ENCODE peak calls at places on chromosomes 2 and 18, in ten cellular contexts. S, E, U, N, W, L, B, P, F and H are unnamed samples.

GRCh38 chr2:179768765-179769164 is 92.6 kb downstream of the ZNF385B start:
- DNase-seq in S (no peak), E (peak), U (no peak), N (no peak), W (peak), L (no peak), B (peak), P (no peak), F (no peak), H (no peak)

GRCh38 chr2:69966496-69966895 is 5.1 kb upstream of the ASPRV1 start:
- DNase-seq in S (no peak), E (no peak), U (no peak), N (no peak), W (no peak), L (no peak), B (no peak), P (no peak), F (no peak), H (no peak)

GRCh38 chr18:79518028-79518682 is 122.4 kb downstream of the NFATC1 start:
- DNase-seq in S (no peak), E (no peak), U (peak), N (no peak), W (no peak), L (no peak), B (no peak), P (no peak), F (no peak), H (no peak)

GRCh38 chr18:67347499-67347898 is 169.0 kb downstream of the DSEL start:
- DNase-seq in S (no peak), E (no peak), U (no peak), N (no peak), W (no peak), L (no peak), B (no peak), P (peak), F (no peak), H (no peak)

GRCh38 chr2:120245520-120245835 is 7.2 kb upstream of the RALB start:
- DNase-seq in S (no peak), E (no peak), U (no peak), N (no peak), W (no peak), L (no peak), B (peak), P (no peak), F (no peak), H (no peak)

GRCh38 chr2:98710709-98711108 is 20.2 kb downstream of the MGAT4A start:
- DNase-seq in S (no peak), E (no peak), U (no peak), N (no peak), W (no peak), L (no peak), B (no peak), P (no peak), F (no peak), H (no peak)

GRCh38 chr2:150517951-150518680 is 30.6 kb upstream of the RND3 start:
- DNase-seq in S (no peak), E (peak), U (no peak), N (peak), W (no peak), L (no peak), B (no peak), P (no peak), F (no peak), H (no peak)

GRCh38 chr2:147100406-147101035 is 744.3 kb upstream of the ACVR2A start:
- DNase-seq in S (no peak), E (peak), U (no peak), N (no peak), W (no peak), L (no peak), B (peak), P (no peak), F (no peak), H (no peak)

GRCh38 chr2:58633576-58634365 is 392.6 kb upstream of the FANCL start:
- DNase-seq in S (no peak), E (peak), U (no peak), N (peak), W (peak), L (no peak), B (peak), P (no peak), F (no peak), H (no peak)

GRCh38 chr18:50061876-50062517 is 132.9 kb downstream of the MYO5B start:
- DNase-seq in S (no peak), E (peak), U (no peak), N (no peak), W (no peak), L (no peak), B (no peak), P (peak), F (no peak), H (no peak)

GRCh38 chr2:230583593-230583992 is 129.0 kb upstream of the CAB39 start:
- DNase-seq in S (no peak), E (no peak), U (no peak), N (no peak), W (no peak), L (no peak), B (no peak), P (no peak), F (no peak), H (no peak)

GRCh38 chr2:32559136-32559535 is 68.7 kb upstream of the TTC27 start:
- DNase-seq in S (peak), E (peak), U (no peak), N (peak), W (peak), L (peak), B (no peak), P (no peak), F (no peak), H (no peak)

GRCh38 chr2:152407204-152407721 is 72.3 kb downstream of the FMNL2 start:
- DNase-seq in S (no peak), E (peak), U (no peak), N (peak), W (peak), L (peak), B (peak), P (no peak), F (peak), H (no peak)

GRCh38 chr2:157261199-157261782 is 3.8 kb downstream of the GALNT5 start:
- DNase-seq in S (no peak), E (peak), U (no peak), N (peak), W (peak), L (no peak), B (peak), P (no peak), F (no peak), H (peak)

GRCh38 chr2:218295029-218295428 is 2.7 kb upstream of the TMBIM1 start:
- DNase-seq in S (no peak), E (no peak), U (no peak), N (no peak), W (no peak), L (no peak), B (peak), P (no peak), F (no peak), H (no peak)

GRCh38 chr2:4914551-4914950 is 777.6 kb upstream of the SOX11 start:
- DNase-seq in S (no peak), E (peak), U (no peak), N (no peak), W (peak), L (no peak), B (no peak), P (no peak), F (no peak), H (no peak)

GRCh38 chr2:8571792-8572499 is 109.9 kb upstream of the ID2 start:
- DNase-seq in S (no peak), E (no peak), U (no peak), N (no peak), W (no peak), L (no peak), B (no peak), P (no peak), F (no peak), H (no peak)

GRCh38 chr2:70616168-70616694 is 62.6 kb upstream of the TGFA start:
- DNase-seq in S (no peak), E (no peak), U (peak), N (no peak), W (peak), L (no peak), B (no peak), P (no peak), F (no peak), H (no peak)

GRCh38 chr2:102438578-102438977 is 15.6 kb downstream of the IL18RAP start:
- DNase-seq in S (no peak), E (no peak), U (no peak), N (no peak), W (no peak), L (no peak), B (no peak), P (no peak), F (no peak), H (no peak)

GRCh38 chr2:128026422-128027277 is 1.2 kb downstream of the SAP130 start:
- DNase-seq in S (peak), E (peak), U (no peak), N (no peak), W (peak), L (peak), B (no peak), P (no peak), F (no peak), H (no peak)

GRCh38 chr18:44802508-44802907 is 121.8 kb downstream of the SETBP1 start:
- DNase-seq in S (no peak), E (peak), U (no peak), N (peak), W (no peak), L (no peak), B (peak), P (no peak), F (no peak), H (peak)

GRCh38 chr2:163182764-163183354 is 344.3 kb upstream of the KCNH7 start:
- DNase-seq in S (no peak), E (peak), U (no peak), N (no peak), W (peak), L (no peak), B (no peak), P (peak), F (no peak), H (no peak)

GRCh38 chr2:74391209-74391579 is 11.1 kb upstream of the DCTN1 start:
- DNase-seq in S (no peak), E (no peak), U (no peak), N (no peak), W (peak), L (no peak), B (no peak), P (no peak), F (no peak), H (no peak)

GRCh38 chr2:1656326-1656960 is 87.9 kb downstream of the PXDN start:
- DNase-seq in S (no peak), E (no peak), U (no peak), N (no peak), W (no peak), L (no peak), B (no peak), P (no peak), F (no peak), H (no peak)

GRCh38 chr2:26692814-26693286 is 328 bp downstream of the KCNK3 start:
- DNase-seq in S (no peak), E (peak), U (no peak), N (peak), W (no peak), L (no peak), B (no peak), P (peak), F (no peak), H (peak)

GRCh38 chr2:207655000-207655399 is 29.8 kb upstream of the METTL21A start:
- DNase-seq in S (no peak), E (no peak), U (no peak), N (no peak), W (no peak), L (no peak), B (no peak), P (no peak), F (no peak), H (no peak)

GRCh38 chr18:79912409-79912991 is 39.0 kb downstream of the SLC66A2 start:
- DNase-seq in S (no peak), E (peak), U (no peak), N (peak), W (no peak), L (no peak), B (no peak), P (no peak), F (peak), H (no peak)